ENCODE peak calls at places on chromosomes 12 and 14, in ten cellular contexts. I is SK-N-MC; J is dorsolateral prefrontal cortex; M is NCI-H510A treated with DMSO at 0.1 percent for 48 hours; N is skeletal muscle cell; X is EL; T is Calu3; L is GM20000; G is lung; U is central memory CD8-positive, alpha-beta T cell. C is an unnamed sample.

GRCh38 chr12:99658950-99659349 is 11.4 kb downstream of the GARIN6 start:
- DNase-seq in M (peak; percentile 26), U (no peak), N (no peak), G (no peak), L (no peak), J (no peak), X (no peak), I (peak; percentile 5), T (no peak), C (no peak)

GRCh38 chr12:115182239-115182638 is 498.3 kb upstream of the TBX3 start:
- DNase-seq in T (no peak), X (no peak), U (no peak), J (no peak), M (no peak), I (no peak), L (no peak), N (no peak), G (no peak), C (no peak)

GRCh38 chr12:57241556-57242310 is 9.3 kb downstream of the STAC3 start:
- DNase-seq in N (no peak), J (no peak), G (no peak), I (no peak), X (no peak), U (no peak), L (peak; percentile 16), M (no peak), T (no peak), C (no peak)

GRCh38 chr12:131159660-131160059 is 206.0 kb downstream of the ADGRD1 start:
- DNase-seq in M (no peak), L (no peak), U (no peak), X (no peak), J (no peak), I (no peak), T (no peak), G (no peak), N (no peak), C (no peak)

GRCh38 chr12:107107381-107107780 is 14.0 kb upstream of the CRY1 start:
- DNase-seq in T (no peak), I (no peak), U (no peak), N (no peak), X (no peak), G (no peak), L (no peak), J (no peak), M (no peak), C (no peak)

GRCh38 chr12:79121486-79121885 is 256.9 kb downstream of the SYT1 start:
- DNase-seq in T (peak; percentile 14), U (no peak), N (no peak), X (peak; percentile 3), J (no peak), L (peak; percentile 2), I (no peak), G (no peak), M (no peak), C (no peak)

GRCh38 chr12:62530596-62530995 is 64.0 kb downstream of the MON2 start:
- DNase-seq in I (no peak), N (peak; percentile 45), L (no peak), U (no peak), J (no peak), X (peak; percentile 84), M (no peak), T (no peak), G (no peak), C (no peak)

GRCh38 chr14:92495041-92495440 is 18.5 kb upstream of the RIN3 start:
- DNase-seq in G (no peak), M (no peak), J (no peak), L (no peak), X (peak; percentile 50), I (no peak), U (no peak), N (peak; percentile 63), T (no peak), C (no peak)

GRCh38 chr12:88145567-88146347 is 3.6 kb downstream of the TMTC3 start:
- DNase-seq in U (no peak), J (no peak), X (no peak), T (no peak), I (no peak), L (no peak), N (no peak), G (no peak), M (no peak), C (no peak)

GRCh38 chr12:20507061-20507460 is 138.7 kb downstream of the PDE3A start:
- DNase-seq in J (no peak), I (no peak), M (no peak), X (no peak), U (no peak), G (no peak), T (no peak), N (no peak), L (no peak), C (no peak)

GRCh38 chr14:31068235-31068634 is 42.1 kb upstream of the STRN3 start:
- DNase-seq in L (no peak), I (no peak), X (no peak), T (no peak), M (no peak), U (no peak), G (no peak), N (no peak), J (no peak), C (no peak)

GRCh38 chr12:28415755-28416154 is 225.5 kb downstream of the CCDC91 start:
- DNase-seq in L (no peak), J (no peak), G (no peak), M (no peak), X (peak; percentile 76), I (no peak), U (no peak), N (peak; percentile 37), T (no peak), C (no peak)

GRCh38 chr12:48780381-48781025 is 8.4 kb downstream of the ADCY6 start:
- DNase-seq in X (no peak), I (no peak), M (no peak), T (no peak), N (no peak), J (no peak), L (no peak), U (no peak), G (no peak), C (no peak)

GRCh38 chr14:101877766-101878165 is 86.6 kb upstream of the DYNC1H1 start:
- DNase-seq in X (no peak), U (no peak), I (no peak), L (no peak), N (no peak), G (no peak), M (no peak), J (no peak), T (no peak), C (no peak)

GRCh38 chr14:73723799-73724621 is 9.8 kb upstream of the PNMA1 start:
- DNase-seq in J (no peak), X (peak; percentile 98), N (peak; percentile 97), G (peak; percentile 78), I (peak; percentile 47), M (no peak), T (peak; percentile 68), U (no peak), L (no peak), C (peak; percentile 65)

GRCh38 chr12:31524791-31525495 is 66.0 kb downstream of the DENND5B start:
- DNase-seq in T (no peak), N (peak; percentile 67), G (no peak), X (peak; percentile 62), U (no peak), J (no peak), L (no peak), M (no peak), I (no peak), C (no peak)

GRCh38 chr12:76804435-76804976 is 40.6 kb downstream of the ZDHHC17 start:
- DNase-seq in L (no peak), T (no peak), G (no peak), X (no peak), U (no peak), J (no peak), N (no peak), I (no peak), M (no peak), C (no peak)

GRCh38 chr14:102665665-102666064 is 73.2 kb downstream of the RCOR1 start:
- DNase-seq in J (no peak), L (no peak), G (no peak), X (no peak), U (no peak), N (no peak), I (no peak), M (no peak), T (no peak), C (no peak)

GRCh38 chr14:102644523-102644922 is 52.1 kb downstream of the RCOR1 start:
- DNase-seq in N (no peak), L (no peak), T (no peak), J (no peak), X (no peak), I (no peak), M (no peak), U (no peak), G (no peak), C (no peak)

GRCh38 chr12:107990325-107990724 is 138.8 kb upstream of the WSCD2 start:
- DNase-seq in N (no peak), I (no peak), J (peak; percentile 38), T (peak; percentile 61), X (peak; percentile 2), L (peak; percentile 26), U (no peak), G (no peak), M (peak; percentile 2), C (no peak)

GRCh38 chr12:49587174-49587908 is 18.1 kb downstream of the FAM186B start:
- DNase-seq in X (no peak), L (no peak), N (no peak), I (no peak), G (no peak), U (no peak), J (no peak), M (no peak), T (no peak), C (no peak)

GRCh38 chr14:63853831-63854293 is 1.1 kb downstream of the SYNE2 start:
- DNase-seq in G (peak; percentile 39), X (peak; percentile 82), U (peak; percentile 28), J (no peak), I (peak; percentile 52), T (peak; percentile 48), L (peak; percentile 73), M (peak; percentile 49), N (no peak), C (no peak)

GRCh38 chr14:69643430-69644200 is 32.2 kb downstream of the SUSD6 start:
- DNase-seq in N (no peak), T (peak; percentile 88), I (no peak), M (peak; percentile 95), J (no peak), G (peak; percentile 74), L (no peak), U (no peak), X (peak; percentile 50), C (no peak)

GRCh38 chr12:6684609-6685008 is 4.6 kb downstream of the ZNF384 start:
- DNase-seq in J (no peak), U (no peak), N (no peak), T (peak; percentile 23), I (no peak), X (peak; percentile 47), M (peak; percentile 31), L (peak; percentile 48), G (no peak), C (no peak)

GRCh38 chr14:94594441-94594840 is 13.2 kb downstream of the SERPINA5 start:
- DNase-seq in J (no peak), I (no peak), U (no peak), L (no peak), N (no peak), M (no peak), X (no peak), T (no peak), G (no peak), C (no peak)

GRCh38 chr12:50132505-50133135 is 20.6 kb downstream of the COX14 start:
- DNase-seq in I (peak; percentile 50), U (no peak), L (peak; percentile 37), M (peak; percentile 51), J (no peak), X (no peak), G (no peak), T (no peak), N (no peak), C (no peak)

GRCh38 chr12:109637996-109638395 is 64.4 kb downstream of the MVK start:
- DNase-seq in G (no peak), U (no peak), N (no peak), T (no peak), L (no peak), X (no peak), I (no peak), J (no peak), M (no peak), C (no peak)

GRCh38 chr14:92224348-92224954 is 98.5 kb upstream of the SLC24A4 start:
- DNase-seq in L (no peak), U (no peak), M (peak; percentile 5), N (no peak), I (no peak), J (no peak), T (no peak), G (no peak), X (no peak), C (no peak)